ENCODE peak calls at places on chromosomes 2 and 18, in seven cellular contexts. X is AG04450, K is right lobe of liver, B is prostate gland, D is AG09309, M is NB4, C is neuronal stem cell. Z is an unnamed sample.

GRCh38 chr18:56315363-56315762 is 323.0 kb downstream of the TXNL1 start:
- DNase-seq in X (no peak), K (no peak), B (no peak), D (peak), M (no peak), C (no peak), Z (no peak)

GRCh38 chr2:105183555-105184323 is 57.8 kb upstream of the GPR45 start:
- DNase-seq in X (no peak), K (no peak), B (no peak), D (no peak), M (no peak), C (no peak), Z (no peak)

GRCh38 chr2:239075918-239076727 is 228.2 kb downstream of the TWIST2 start:
- DNase-seq in X (no peak), K (peak), B (no peak), D (no peak), M (no peak), C (no peak), Z (no peak)

GRCh38 chr2:16738361-16739225 is 73.0 kb upstream of the CYRIA start:
- DNase-seq in X (no peak), K (no peak), B (no peak), D (no peak), M (no peak), C (no peak), Z (no peak)

GRCh38 chr2:235964787-235965390 is 203.3 kb downstream of the GBX2 start:
- DNase-seq in X (no peak), K (no peak), B (no peak), D (no peak), M (peak), C (no peak), Z (no peak)

GRCh38 chr2:17803492-17803891 is 12.8 kb upstream of the MSGN1 start:
- DNase-seq in X (no peak), K (no peak), B (no peak), D (no peak), M (no peak), C (no peak), Z (no peak)

GRCh38 chr2:72214429-72215143 is 66.9 kb upstream of the CYP26B1 start:
- DNase-seq in X (no peak), K (no peak), B (no peak), D (peak), M (no peak), C (no peak), Z (no peak)

GRCh38 chr18:9708057-9708881 is at the start of gene RAB31:
- DNase-seq in X (no peak), K (peak), B (peak), D (no peak), M (peak), C (peak), Z (no peak)

GRCh38 chr2:207505728-207506127 is 24.0 kb upstream of the CREB1 start:
- DNase-seq in X (no peak), K (no peak), B (no peak), D (peak), M (peak), C (no peak), Z (peak)

GRCh38 chr2:21381421-21381820 is 257.7 kb downstream of the TDRD15 start:
- DNase-seq in X (peak), K (no peak), B (no peak), D (no peak), M (no peak), C (no peak), Z (no peak)

GRCh38 chr18:51666717-51667320 is 469.3 kb upstream of the MEX3C start:
- DNase-seq in X (no peak), K (peak), B (no peak), D (no peak), M (no peak), C (no peak), Z (no peak)

GRCh38 chr2:161045726-161046125 is 114.5 kb upstream of the TANK start:
- DNase-seq in X (no peak), K (no peak), B (no peak), D (no peak), M (no peak), C (no peak), Z (no peak)

GRCh38 chr2:171712051-171712450 is 24.8 kb downstream of the DYNC1I2 start:
- DNase-seq in X (no peak), K (no peak), B (no peak), D (peak), M (peak), C (no peak), Z (no peak)

GRCh38 chr2:46257476-46257875 is 39.7 kb upstream of the EPAS1 start:
- DNase-seq in X (peak), K (no peak), B (no peak), D (no peak), M (no peak), C (no peak), Z (no peak)

GRCh38 chr18:8948471-8949149 is 153.9 kb upstream of the NDUFV2 start:
- DNase-seq in X (peak), K (no peak), B (no peak), D (peak), M (no peak), C (no peak), Z (no peak)

GRCh38 chr2:163291790-163292189 is 444.0 kb downstream of the FIGN start:
- DNase-seq in X (no peak), K (no peak), B (no peak), D (no peak), M (no peak), C (no peak), Z (no peak)

GRCh38 chr2:5748941-5749731 is 57.0 kb downstream of the SOX11 start:
- DNase-seq in X (no peak), K (no peak), B (peak), D (no peak), M (no peak), C (no peak), Z (no peak)

GRCh38 chr2:113756088-113757058 is at the start of gene SLC35F5:
- DNase-seq in X (peak), K (peak), B (peak), D (peak), M (peak), C (peak), Z (peak)

GRCh38 chr2:163157411-163157810 is 318.8 kb upstream of the KCNH7 start:
- DNase-seq in X (peak), K (no peak), B (no peak), D (no peak), M (no peak), C (no peak), Z (no peak)

GRCh38 chr18:27863780-27864430 is 313.0 kb downstream of the CDH2 start:
- DNase-seq in X (no peak), K (no peak), B (no peak), D (no peak), M (no peak), C (no peak), Z (no peak)

GRCh38 chr2:112714331-112714730 is 6.5 kb upstream of the NT5DC4 start:
- DNase-seq in X (no peak), K (no peak), B (no peak), D (no peak), M (no peak), C (no peak), Z (no peak)

GRCh38 chr2:196096982-196097745 is 28.5 kb upstream of the DNAH7 start:
- DNase-seq in X (no peak), K (no peak), B (no peak), D (no peak), M (no peak), C (no peak), Z (no peak)

GRCh38 chr2:7324706-7325105 is 407.5 kb downstream of the RNF144A start:
- DNase-seq in X (no peak), K (no peak), B (no peak), D (no peak), M (no peak), C (no peak), Z (no peak)

GRCh38 chr2:221649045-221649444 is 76.9 kb upstream of the EPHA4 start:
- DNase-seq in X (no peak), K (no peak), B (no peak), D (no peak), M (no peak), C (no peak), Z (no peak)

GRCh38 chr2:45131587-45131986 is 122.3 kb upstream of the SIX2 start:
- DNase-seq in X (no peak), K (no peak), B (no peak), D (no peak), M (peak), C (no peak), Z (no peak)

GRCh38 chr2:173834124-173834523 is 131.0 kb downstream of the SP3 start:
- DNase-seq in X (no peak), K (no peak), B (no peak), D (no peak), M (no peak), C (no peak), Z (no peak)

DNA sequence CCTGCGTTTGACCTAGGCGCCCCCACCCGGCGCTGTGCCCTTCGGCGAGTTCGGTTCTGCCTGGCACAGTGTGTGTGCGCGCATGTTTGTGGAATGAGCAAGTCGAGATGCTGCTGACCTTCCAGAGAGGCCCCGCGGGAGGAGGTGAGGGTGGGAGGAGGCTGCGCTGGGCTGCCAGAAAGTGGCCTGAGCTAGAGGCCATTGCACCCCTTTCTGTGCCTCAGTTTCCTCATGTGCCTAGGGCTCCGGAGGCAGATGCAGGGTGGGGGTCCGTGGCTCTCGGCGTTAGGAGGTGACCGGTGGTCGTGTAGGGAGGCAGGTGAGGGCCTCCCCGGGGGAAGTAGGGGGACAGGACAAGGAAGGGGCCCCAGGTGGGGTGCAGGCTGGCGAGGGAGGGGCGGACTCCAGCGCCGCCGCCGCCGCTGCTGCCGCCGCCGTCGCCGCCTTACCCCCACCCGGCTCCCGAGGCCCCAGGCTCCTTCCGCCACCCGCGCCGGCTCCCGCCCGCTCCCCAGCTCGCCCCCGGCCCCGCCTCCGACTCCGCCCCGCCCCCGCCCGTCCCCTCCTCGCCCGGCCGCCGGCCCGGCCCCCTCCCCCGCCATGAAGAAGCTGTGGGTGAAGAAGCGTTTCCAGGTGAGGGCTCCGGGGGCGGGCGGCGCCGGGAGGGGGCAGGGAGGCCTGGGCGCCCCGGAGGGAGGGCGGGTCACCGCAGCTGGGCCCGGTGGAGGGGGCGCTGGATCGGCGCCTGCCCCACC is 7.0 kb downstream of the SPEG start:
- DNase-seq in X (no peak), K (no peak), B (peak), D (no peak), M (peak), C (no peak), Z (peak)
- H3K4me3 ChIP-seq in X (peak), K (peak), B (peak), D (peak), M (no peak), C (peak), Z (peak)

GRCh38 chr2:11507517-11507916 is 26.3 kb upstream of the GREB1 start:
- DNase-seq in X (no peak), K (no peak), B (no peak), D (no peak), M (no peak), C (no peak), Z (no peak)
- H3K4me3 ChIP-seq in X (no peak), K (no peak), B (no peak), D (no peak), M (no peak), C (no peak), Z (no peak)

GRCh38 chr2:201448701-201449100 is 2.6 kb downstream of the TRAK2 start:
- DNase-seq in X (no peak), K (no peak), B (no peak), D (no peak), M (no peak), C (no peak), Z (no peak)

GRCh38 chr2:201450910-201451329 is 338 bp downstream of the TRAK2 start:
- DNase-seq in X (no peak), K (no peak), B (no peak), D (no peak), M (no peak), C (no peak), Z (no peak)

GRCh38 chr2:201451330-201452057 is at the start of the genes STRADB and TRAK2:
- DNase-seq in X (peak), K (peak), B (peak), D (peak), M (peak), C (peak), Z (peak)

GRCh38 chr2:201452058-201452736 is 657 bp downstream of the STRADB start:
- DNase-seq in X (no peak), K (no peak), B (peak), D (no peak), M (no peak), C (no peak), Z (no peak)

GRCh38 chr2:201452856-201453643 is 1.5 kb downstream of the STRADB start:
- DNase-seq in X (no peak), K (no peak), B (no peak), D (no peak), M (no peak), C (no peak), Z (no peak)
- H3K4me3 ChIP-seq in X (peak), K (peak), B (peak), D (no peak), M (no peak), C (no peak), Z (no peak)

DNA sequence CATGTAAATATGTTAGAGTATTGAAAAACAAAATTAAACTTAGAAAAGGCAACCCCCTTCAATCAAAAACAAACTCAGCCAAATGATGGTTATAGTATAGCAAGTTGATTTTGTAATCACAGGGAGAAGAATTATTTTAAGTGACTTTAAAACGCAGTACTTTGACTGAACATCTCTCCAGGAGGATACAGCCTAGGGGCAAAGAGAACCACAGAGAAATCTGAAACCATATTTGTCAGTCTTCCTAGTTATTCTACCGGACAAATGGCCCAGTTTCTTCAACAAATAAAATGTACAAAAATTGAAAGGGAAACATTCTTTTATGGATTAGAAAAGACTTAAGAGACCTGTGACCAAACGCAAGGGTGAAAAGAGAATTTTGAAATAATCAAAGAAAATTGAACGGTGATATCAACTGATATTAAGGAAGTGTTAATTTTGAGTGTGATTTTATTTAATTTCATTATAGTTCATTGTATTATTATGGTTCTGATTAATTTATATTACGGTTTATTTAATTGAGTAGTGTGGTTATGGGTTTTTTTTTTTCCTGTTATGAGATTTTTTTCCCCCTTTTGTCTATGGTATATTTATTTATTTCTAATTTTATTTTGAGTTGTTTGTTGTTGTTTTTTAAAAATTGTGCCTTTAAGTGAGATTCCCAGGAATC is 75.3 kb downstream of the HNRNPLL start:
- DNase-seq in X (no peak), K (no peak), B (no peak), D (no peak), M (no peak), C (no peak), Z (no peak)
- H3K4me3 ChIP-seq in X (peak), K (peak), B (peak), D (peak), M (peak), C (no peak), Z (peak)

GRCh38 chr18:13447621-13448020 is 229.1 kb downstream of the LDLRAD4 start:
- DNase-seq in X (no peak), K (no peak), B (no peak), D (peak), M (no peak), C (no peak), Z (no peak)

GRCh38 chr18:13446581-13447470 is 228.3 kb downstream of the LDLRAD4 start:
- DNase-seq in X (no peak), K (no peak), B (no peak), D (no peak), M (no peak), C (no peak), Z (no peak)

GRCh38 chr18:13444430-13445240 is 226.1 kb downstream of the LDLRAD4 start:
- DNase-seq in X (no peak), K (no peak), B (no peak), D (no peak), M (no peak), C (no peak), Z (no peak)

GRCh38 chr18:13445241-13445897 is 226.8 kb downstream of the LDLRAD4 start:
- DNase-seq in X (no peak), K (no peak), B (no peak), D (no peak), M (no peak), C (no peak), Z (no peak)

DNA sequence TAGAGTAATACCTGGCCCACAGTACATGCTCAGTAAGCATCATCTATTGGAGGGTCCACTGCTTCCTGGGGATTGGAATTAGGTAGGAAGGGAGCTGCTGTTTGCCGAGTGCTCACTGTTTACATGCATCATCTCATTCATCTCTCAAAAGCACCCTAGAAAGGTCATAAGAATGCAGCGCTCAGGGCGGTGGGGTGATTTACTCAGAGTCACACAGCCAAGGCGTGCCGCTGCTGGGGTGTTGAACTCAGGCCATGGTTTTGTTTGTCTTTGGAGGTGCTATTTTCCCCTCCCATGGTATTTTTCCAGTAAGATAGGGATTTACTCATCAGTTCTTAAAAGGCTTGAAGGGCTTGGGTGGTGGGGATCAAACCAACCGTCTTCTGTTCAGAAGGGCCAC is 227.5 kb downstream of the LDLRAD4 start:
- DNase-seq in X (no peak), K (no peak), B (no peak), D (no peak), M (no peak), C (no peak), Z (no peak)
- H3K4me3 ChIP-seq in X (no peak), K (no peak), B (no peak), D (no peak), M (no peak), C (no peak), Z (no peak)

GRCh38 chr18:2959341-2959740 is 53.6 kb downstream of the LPIN2 start:
- DNase-seq in X (no peak), K (no peak), B (no peak), D (no peak), M (no peak), C (no peak), Z (no peak)
- H3K4me3 ChIP-seq in X (no peak), K (no peak), B (no peak), D (no peak), M (no peak), C (no peak), Z (no peak)

DNA sequence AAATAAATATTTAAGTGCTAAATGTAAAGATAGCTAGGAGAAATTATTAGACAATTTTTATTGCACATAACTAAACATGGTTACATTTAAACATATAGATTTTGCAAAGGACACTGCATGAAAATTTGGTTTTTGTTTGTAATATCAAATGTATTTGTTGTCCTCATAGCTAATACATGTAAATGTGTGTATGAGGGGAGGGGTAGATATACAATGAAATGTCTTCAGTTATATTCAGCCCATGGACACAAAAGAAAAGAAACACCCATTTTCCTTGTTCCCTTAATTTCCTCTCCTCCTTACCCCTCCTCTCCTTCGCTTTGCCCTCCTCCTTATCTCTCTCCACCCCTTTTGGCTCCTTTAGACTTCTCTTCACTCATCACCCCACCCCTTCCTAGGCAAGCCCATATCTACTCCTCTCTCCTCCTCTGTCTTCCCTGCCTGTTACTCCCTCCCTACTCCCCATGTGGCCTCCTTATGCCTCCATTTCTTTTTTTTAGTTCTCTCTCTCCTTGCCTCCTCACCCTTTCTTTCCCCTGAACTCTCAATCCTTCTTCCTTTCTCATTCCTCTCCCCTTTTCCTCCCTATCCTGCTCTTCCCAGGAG is 1.4 kb downstream of the COL3A1 start:
- DNase-seq in X (peak), K (no peak), B (no peak), D (peak), M (no peak), C (no peak), Z (no peak)
- H3K4me3 ChIP-seq in X (peak), K (peak), B (peak), D (peak), M (no peak), C (no peak), Z (no peak)

Z was measured in RWPE2.